ENCODE peak calls at places on chromosomes 11 and 22, in seven cellular contexts. One of them, this sample, is unnamed. For H3K4me1, the result is how much of the 10 kb centered on the place peaks cover.

GRCh38 chr11:117424781-117425180 is 97.1 kb downstream of the CEP164 start:
- DNase-seq in prostate gland: no peak
- DNase-seq in cardiac muscle cell: no peak
- DNase-seq in IMR-90: no peak
- DNase-seq in sigmoid colon: peak
- DNase-seq in pancreas: no peak
- DNase-seq in adrenal gland: no peak
- DNase-seq in this sample: no peak

GRCh38 chr22:49400866-49401598 is 426.6 kb downstream of the BRD1 start:
- DNase-seq in prostate gland: no peak
- DNase-seq in cardiac muscle cell: no peak
- DNase-seq in IMR-90: no peak
- DNase-seq in sigmoid colon: peak
- DNase-seq in pancreas: no peak
- DNase-seq in adrenal gland: peak
- DNase-seq in this sample: no peak

GRCh38 chr11:131943296-131943695 is 572.9 kb downstream of the NTM start:
- DNase-seq in prostate gland: no peak
- DNase-seq in cardiac muscle cell: no peak
- DNase-seq in IMR-90: no peak
- DNase-seq in sigmoid colon: no peak
- DNase-seq in pancreas: no peak
- DNase-seq in adrenal gland: no peak
- DNase-seq in this sample: no peak

GRCh38 chr11:60078021-60078420 is 10.4 kb upstream of the MS4A2 start:
- DNase-seq in prostate gland: no peak
- DNase-seq in cardiac muscle cell: no peak
- DNase-seq in IMR-90: no peak
- DNase-seq in sigmoid colon: no peak
- DNase-seq in pancreas: no peak
- DNase-seq in adrenal gland: no peak
- DNase-seq in this sample: no peak

GRCh38 chr11:3950996-3951662 is 95.7 kb downstream of the STIM1 start:
- DNase-seq in prostate gland: no peak
- DNase-seq in cardiac muscle cell: peak
- DNase-seq in IMR-90: peak
- DNase-seq in sigmoid colon: no peak
- DNase-seq in pancreas: no peak
- DNase-seq in adrenal gland: no peak
- DNase-seq in this sample: no peak

GRCh38 chr11:79047356-79047755 is 393.5 kb downstream of the TENM4 start:
- DNase-seq in prostate gland: no peak
- DNase-seq in cardiac muscle cell: no peak
- DNase-seq in IMR-90: no peak
- DNase-seq in sigmoid colon: no peak
- DNase-seq in pancreas: no peak
- DNase-seq in adrenal gland: no peak
- DNase-seq in this sample: no peak

GRCh38 chr11:65433657-65434056 is 11.1 kb downstream of the NEAT1 start:
- DNase-seq in prostate gland: no peak
- DNase-seq in cardiac muscle cell: no peak
- DNase-seq in IMR-90: peak
- DNase-seq in sigmoid colon: peak
- DNase-seq in pancreas: no peak
- DNase-seq in adrenal gland: peak
- DNase-seq in this sample: no peak

GRCh38 chr11:33027233-33027632 is 11.6 kb downstream of the DEPDC7 start:
- DNase-seq in prostate gland: no peak
- DNase-seq in cardiac muscle cell: no peak
- DNase-seq in IMR-90: peak
- DNase-seq in sigmoid colon: no peak
- DNase-seq in pancreas: no peak
- DNase-seq in adrenal gland: no peak
- DNase-seq in this sample: no peak

GRCh38 chr11:20070459-20070858 is 89.8 kb downstream of the DBX1 start:
- DNase-seq in prostate gland: peak
- DNase-seq in cardiac muscle cell: no peak
- DNase-seq in IMR-90: peak
- DNase-seq in sigmoid colon: no peak
- DNase-seq in pancreas: no peak
- DNase-seq in adrenal gland: no peak
- DNase-seq in this sample: no peak

GRCh38 chr22:24824250-24824649 is 18.2 kb downstream of the SGSM1 start:
- DNase-seq in prostate gland: no peak
- DNase-seq in cardiac muscle cell: no peak
- DNase-seq in IMR-90: no peak
- DNase-seq in sigmoid colon: no peak
- DNase-seq in pancreas: no peak
- DNase-seq in adrenal gland: no peak
- DNase-seq in this sample: no peak

GRCh38 chr22:31872209-31872608 is 72.1 kb upstream of the YWHAH start:
- DNase-seq in prostate gland: no peak
- DNase-seq in cardiac muscle cell: no peak
- DNase-seq in IMR-90: no peak
- DNase-seq in sigmoid colon: no peak
- DNase-seq in pancreas: no peak
- DNase-seq in adrenal gland: peak
- DNase-seq in this sample: no peak

DNA sequence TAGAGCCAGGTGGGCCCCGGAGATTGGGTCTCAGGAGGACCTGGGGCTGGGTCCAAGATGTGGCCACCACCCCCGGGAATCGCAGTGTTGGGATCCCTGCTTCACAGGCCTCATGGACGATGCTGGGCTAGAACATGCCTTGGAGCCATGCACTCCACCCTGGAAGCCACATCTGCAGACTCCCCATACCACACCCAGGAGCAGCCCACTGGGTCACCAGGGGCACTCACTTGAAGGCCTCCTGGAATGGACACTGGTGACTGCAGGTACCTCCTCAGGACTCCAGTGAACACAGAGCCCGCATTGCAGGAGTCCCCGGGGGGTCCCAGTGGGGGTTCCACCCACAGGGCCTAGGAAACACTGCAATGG is 25.0 kb downstream of the RTN4R start:
- DNase-seq in prostate gland: no peak
- DNase-seq in cardiac muscle cell: no peak
- DNase-seq in IMR-90: no peak
- DNase-seq in sigmoid colon: no peak
- DNase-seq in pancreas: no peak
- DNase-seq in adrenal gland: no peak
- DNase-seq in this sample: no peak
- H3K4me1 ChIP-seq in prostate gland: under half
- H3K4me1 ChIP-seq in cardiac muscle cell: under half
- H3K4me1 ChIP-seq in IMR-90: under half
- H3K4me1 ChIP-seq in sigmoid colon: under half
- H3K4me1 ChIP-seq in pancreas: under half
- H3K4me1 ChIP-seq in adrenal gland: under half
- H3K4me1 ChIP-seq in this sample: under half

DNA sequence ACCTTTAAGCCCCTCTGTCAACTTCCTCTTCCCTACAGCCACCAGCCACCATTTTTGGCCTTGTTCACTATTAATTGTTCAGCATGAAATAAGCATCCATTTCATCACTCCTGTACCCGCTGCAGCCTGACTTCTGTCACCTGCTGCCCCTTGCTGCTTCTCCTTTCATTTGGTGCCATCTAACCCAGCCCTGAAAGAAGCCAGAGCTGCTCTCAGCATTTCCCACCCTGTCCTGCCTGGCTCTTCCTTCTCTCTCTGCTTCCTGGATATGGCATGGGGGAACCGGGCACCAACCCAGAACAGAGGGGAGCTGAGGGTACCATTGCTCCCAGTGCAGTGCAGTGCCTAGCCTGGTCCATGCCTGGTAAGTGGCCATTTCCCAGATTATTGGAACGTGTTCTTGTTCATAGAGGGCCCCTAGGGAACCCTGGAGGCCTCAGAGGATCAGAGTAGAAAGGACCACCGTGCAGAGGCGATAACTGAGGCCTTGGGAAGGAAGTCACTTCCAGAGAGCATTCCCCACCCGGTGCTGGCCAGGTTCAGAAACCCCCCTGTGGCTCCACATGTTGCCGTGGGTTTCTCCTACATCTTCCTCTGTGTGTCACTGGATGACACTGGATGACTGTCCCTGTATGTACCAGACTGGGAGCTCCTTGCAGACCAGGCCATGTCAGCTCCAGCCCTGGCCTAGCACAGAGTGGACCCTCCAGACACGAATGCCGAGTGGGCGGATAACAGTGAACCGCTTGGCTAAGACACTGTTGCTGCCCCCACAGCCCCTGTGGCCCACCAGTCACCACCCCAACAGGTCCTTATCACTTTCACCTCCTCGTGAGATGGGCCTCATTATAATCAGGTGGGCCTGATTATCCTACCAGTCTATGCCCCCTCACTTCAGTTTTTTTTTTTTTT is 4.7 kb downstream of the YDJC start:
- DNase-seq in prostate gland: no peak
- DNase-seq in cardiac muscle cell: no peak
- DNase-seq in IMR-90: no peak
- DNase-seq in sigmoid colon: no peak
- DNase-seq in pancreas: no peak
- DNase-seq in adrenal gland: no peak
- DNase-seq in this sample: no peak
- H3K4me1 ChIP-seq in prostate gland: under half
- H3K4me1 ChIP-seq in cardiac muscle cell: under half
- H3K4me1 ChIP-seq in IMR-90: under half
- H3K4me1 ChIP-seq in sigmoid colon: under half
- H3K4me1 ChIP-seq in pancreas: under half
- H3K4me1 ChIP-seq in adrenal gland: under half
- H3K4me1 ChIP-seq in this sample: under half

DNA sequence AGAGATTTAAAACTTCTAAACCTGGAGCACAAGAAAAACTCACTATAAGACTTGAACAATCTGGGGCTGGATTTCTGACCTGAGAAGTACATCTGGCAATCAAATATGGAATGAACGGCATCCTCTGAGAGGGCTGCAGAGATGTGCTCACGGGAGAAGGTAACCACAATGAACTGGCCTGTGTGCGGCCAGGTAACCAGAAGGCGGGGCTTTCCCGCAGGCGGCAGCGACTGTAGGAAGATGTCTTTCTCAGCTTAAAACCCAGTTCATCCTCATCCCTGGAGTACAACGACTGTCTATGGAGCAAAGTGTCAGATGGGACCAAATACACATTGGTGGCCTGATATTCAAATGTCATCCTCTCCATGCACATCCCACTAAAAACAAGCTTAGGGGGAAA is 24.5 kb downstream of the MICAL3 start:
- DNase-seq in prostate gland: no peak
- DNase-seq in cardiac muscle cell: no peak
- DNase-seq in IMR-90: no peak
- DNase-seq in sigmoid colon: peak
- DNase-seq in pancreas: no peak
- DNase-seq in adrenal gland: no peak
- DNase-seq in this sample: no peak
- H3K4me1 ChIP-seq in prostate gland: under half
- H3K4me1 ChIP-seq in cardiac muscle cell: under half
- H3K4me1 ChIP-seq in IMR-90: under half
- H3K4me1 ChIP-seq in sigmoid colon: under half
- H3K4me1 ChIP-seq in pancreas: under half
- H3K4me1 ChIP-seq in adrenal gland: under half
- H3K4me1 ChIP-seq in this sample: under half

GRCh38 chr22:39287076-39287743 is 32.2 kb downstream of the RPL3 start:
- DNase-seq in prostate gland: no peak
- DNase-seq in cardiac muscle cell: no peak
- DNase-seq in IMR-90: no peak
- DNase-seq in sigmoid colon: no peak
- DNase-seq in pancreas: no peak
- DNase-seq in adrenal gland: no peak
- DNase-seq in this sample: no peak

GRCh38 chr22:39284142-39284980 is 35.1 kb downstream of the RPL3 start:
- DNase-seq in prostate gland: no peak
- DNase-seq in cardiac muscle cell: no peak
- DNase-seq in IMR-90: no peak
- DNase-seq in sigmoid colon: no peak
- DNase-seq in pancreas: no peak
- DNase-seq in adrenal gland: no peak
- DNase-seq in this sample: no peak

GRCh38 chr22:39282642-39283311 is 36.6 kb downstream of the RPL3 start:
- DNase-seq in prostate gland: no peak
- DNase-seq in cardiac muscle cell: no peak
- DNase-seq in IMR-90: no peak
- DNase-seq in sigmoid colon: no peak
- DNase-seq in pancreas: no peak
- DNase-seq in adrenal gland: peak
- DNase-seq in this sample: peak

GRCh38 chr22:39283312-39284141 is 35.9 kb downstream of the RPL3 start:
- DNase-seq in prostate gland: no peak
- DNase-seq in cardiac muscle cell: peak
- DNase-seq in IMR-90: peak
- DNase-seq in sigmoid colon: no peak
- DNase-seq in pancreas: no peak
- DNase-seq in adrenal gland: peak
- DNase-seq in this sample: peak

DNA sequence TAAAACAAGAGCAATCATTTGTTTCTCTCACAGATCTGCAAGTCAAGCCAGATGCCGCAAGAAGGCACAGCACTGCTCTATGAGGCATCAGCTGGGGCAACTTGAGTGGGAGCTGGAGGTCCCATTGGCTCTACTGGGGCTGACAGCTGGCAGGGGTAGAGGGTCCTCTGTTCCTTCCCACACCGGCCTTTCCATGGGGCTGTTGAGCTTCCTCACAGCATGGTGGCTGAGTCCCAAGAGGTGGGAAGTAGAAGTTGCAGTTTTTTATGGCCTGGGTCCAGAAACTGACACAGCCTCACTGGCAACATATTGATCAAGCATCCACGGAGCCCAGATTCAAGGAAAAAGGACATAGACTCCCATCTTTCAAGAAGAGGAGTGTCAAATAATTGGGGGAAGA is 34.4 kb downstream of the RPL3 start:
- DNase-seq in prostate gland: no peak
- DNase-seq in cardiac muscle cell: no peak
- DNase-seq in IMR-90: no peak
- DNase-seq in sigmoid colon: no peak
- DNase-seq in pancreas: no peak
- DNase-seq in adrenal gland: no peak
- DNase-seq in this sample: no peak
- H3K4me1 ChIP-seq in prostate gland: under half
- H3K4me1 ChIP-seq in cardiac muscle cell: under half
- H3K4me1 ChIP-seq in IMR-90: under half
- H3K4me1 ChIP-seq in sigmoid colon: under half
- H3K4me1 ChIP-seq in pancreas: under half
- H3K4me1 ChIP-seq in adrenal gland: under half
- H3K4me1 ChIP-seq in this sample: under half

This sample was measured in psoas muscle.